ENCODE peak calls at places on chromosomes 1 and 21, in eight cellular contexts. X is AG10803, Q is left ventricle myocardium inferior, S is stomach, W is GM06990, H is pancreas, B is astrocyte, K is GM12865. C is an unnamed sample.

GRCh38 chr1:23563003-23563402 is 3.7 kb upstream of the ID3 start:
- DNase-seq in X (no peak), Q (no peak), S (no peak), W (no peak), H (no peak), B (no peak), K (no peak), C (peak; percentile 70)

GRCh38 chr1:215425135-215425534 is 142.0 kb upstream of the KCTD3 start:
- DNase-seq in X (no peak), Q (no peak), S (no peak), W (no peak), H (no peak), B (no peak), K (no peak), C (no peak)

GRCh38 chr1:232166942-232167341 is 463.0 kb downstream of the SIPA1L2 start:
- DNase-seq in X (no peak), Q (no peak), S (no peak), W (no peak), H (no peak), B (no peak), K (no peak), C (no peak)

GRCh38 chr21:42844411-42845113 is 34.8 kb downstream of the WDR4 start:
- DNase-seq in X (no peak), Q (peak; percentile 69), S (peak; percentile 82), W (no peak), H (peak; percentile 77), B (no peak), K (no peak), C (no peak)

GRCh38 chr1:40064797-40065492 is 24.4 kb downstream of the CAP1 start:
- DNase-seq in X (no peak), Q (no peak), S (no peak), W (peak; percentile 47), H (no peak), B (no peak), K (peak; percentile 73), C (no peak)

GRCh38 chr21:45551316-45551715 is 9.1 kb upstream of the SLC19A1 start:
- DNase-seq in X (peak; percentile 59), Q (peak; percentile 9), S (no peak), W (no peak), H (no peak), B (peak; percentile 75), K (peak; percentile 48), C (no peak)

GRCh38 chr1:28718601-28719331 is 18.0 kb upstream of the YTHDF2 start:
- DNase-seq in X (peak; percentile 45), Q (no peak), S (no peak), W (no peak), H (no peak), B (peak; percentile 46), K (no peak), C (no peak)

GRCh38 chr1:78157162-78157561 is 111.4 kb downstream of the GIPC2 start:
- DNase-seq in X (peak; percentile 91), Q (no peak), S (no peak), W (no peak), H (no peak), B (peak; percentile 44), K (no peak), C (no peak)

GRCh38 chr1:17314491-17314971 is 6.5 kb downstream of the PADI4 start:
- DNase-seq in X (peak; percentile 19), Q (no peak), S (no peak), W (no peak), H (no peak), B (no peak), K (no peak), C (peak; percentile 62)

GRCh38 chr1:55957233-55957632 is 622.1 kb downstream of the PLPP3 start:
- DNase-seq in X (peak; percentile 66), Q (no peak), S (no peak), W (no peak), H (no peak), B (no peak), K (no peak), C (no peak)

GRCh38 chr1:44650159-44650831 is 24.0 kb downstream of the TMEM53 start:
- DNase-seq in X (no peak), Q (peak; percentile 74), S (no peak), W (no peak), H (peak; percentile 66), B (no peak), K (no peak), C (no peak)

GRCh38 chr1:182845379-182845778 is 6.2 kb downstream of the DHX9 start:
- DNase-seq in X (no peak), Q (no peak), S (no peak), W (no peak), H (no peak), B (no peak), K (no peak), C (no peak)

GRCh38 chr1:246682231-246682895 is 41.8 kb upstream of the SCCPDH start:
- DNase-seq in X (no peak), Q (no peak), S (no peak), W (no peak), H (no peak), B (no peak), K (no peak), C (no peak)

GRCh38 chr1:9503001-9503675 is 36.1 kb upstream of the SLC25A33 start:
- DNase-seq in X (no peak), Q (peak; percentile 23), S (peak; percentile 29), W (no peak), H (no peak), B (no peak), K (no peak), C (no peak)
- H3K4me3 ChIP-seq in X (no peak overlapping the region), Q (no peak overlapping the region), S (no peak overlapping the region), W (no peak overlapping the region), H (no peak overlapping the region), B (no peak overlapping the region), K (no peak overlapping the region), C (no peak overlapping the region)

DNA sequence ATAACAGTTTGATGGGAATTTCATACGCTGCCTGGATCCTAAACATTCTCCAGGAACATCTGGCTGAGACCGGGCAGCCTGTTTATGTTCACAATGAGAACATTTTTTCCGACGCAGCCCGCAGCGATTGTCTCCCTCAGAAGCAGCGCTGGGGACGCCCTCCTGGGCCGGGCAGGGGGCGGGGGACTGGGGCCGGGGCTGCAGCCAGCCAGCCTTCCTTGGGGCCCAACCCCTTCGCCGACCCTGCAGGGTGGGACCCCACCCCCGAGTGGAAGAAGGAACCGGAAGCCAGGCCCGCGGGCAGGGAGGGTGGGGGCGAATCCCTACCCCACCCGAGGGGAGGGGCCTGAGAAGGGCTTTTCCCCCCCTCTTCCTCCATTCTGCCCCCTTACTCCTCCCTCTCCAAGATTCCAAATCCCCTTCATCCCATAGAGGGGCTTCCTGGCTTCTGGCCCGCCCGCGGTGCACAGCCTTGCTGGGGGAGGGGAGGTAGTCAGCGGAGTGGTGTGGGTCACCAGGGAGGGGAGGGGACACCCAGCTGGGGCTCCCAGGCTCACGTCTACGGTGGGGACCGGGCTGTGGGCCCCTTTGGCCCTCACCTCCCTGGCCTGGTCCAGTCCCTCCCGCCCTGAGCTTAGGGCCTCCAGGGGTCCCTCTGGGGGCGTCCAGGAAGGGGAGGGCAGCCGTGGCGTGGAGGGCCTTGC is 60.6 kb downstream of the WNT9A start:
- DNase-seq in X (peak; percentile 23), Q (peak; percentile 83), S (peak; percentile 27), W (no peak), H (peak; percentile 63), B (peak; percentile 37), K (no peak), C (peak; percentile 50)
- H3K4me3 ChIP-seq in X (no peak overlapping the region), Q (peak overlapping the region; percentile 70), S (peak overlapping the region; percentile 52), W (no peak overlapping the region), H (peak overlapping the region; percentile 24), B (peak overlapping the region; percentile 1), K (no peak overlapping the region), C (peak overlapping the region; percentile 40)

GRCh38 chr1:43134068-43134467 is 38.0 kb downstream of the EBNA1BP2 start:
- DNase-seq in X (no peak), Q (no peak), S (no peak), W (no peak), H (no peak), B (no peak), K (no peak), C (no peak)
- H3K4me3 ChIP-seq in X (no peak overlapping the region), Q (no peak overlapping the region), S (no peak overlapping the region), W (no peak overlapping the region), H (no peak overlapping the region), B (no peak overlapping the region), K (no peak overlapping the region), C (no peak overlapping the region)

DNA sequence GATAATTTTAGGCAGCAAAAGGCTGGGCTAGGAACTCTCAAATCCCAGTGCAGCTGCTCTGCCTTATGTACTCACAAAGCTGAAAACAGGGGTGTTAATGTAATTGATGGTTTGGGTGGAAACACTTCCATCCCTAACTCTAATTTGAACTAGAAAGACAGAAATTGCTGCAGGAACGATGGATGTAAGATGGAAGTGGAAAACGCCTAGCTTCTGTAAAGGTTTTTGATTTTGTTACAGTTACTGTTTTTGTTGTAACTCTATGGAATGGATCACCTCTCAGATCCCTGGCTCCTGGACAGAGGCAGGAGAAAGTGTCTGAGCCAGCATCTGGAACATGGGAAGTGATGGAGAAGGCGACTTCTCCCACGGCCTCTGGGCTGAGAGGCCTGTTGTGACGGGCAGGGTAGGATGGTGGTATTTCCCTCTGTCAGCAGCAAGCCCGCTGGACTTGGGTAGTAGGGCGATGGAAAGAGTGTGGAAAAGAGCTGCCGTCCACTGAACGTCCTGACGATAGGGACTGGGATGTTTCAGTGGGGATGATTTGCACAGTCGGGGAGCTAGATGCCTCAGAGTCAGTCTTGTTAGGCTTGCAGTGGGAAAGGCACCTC is 1.6 kb downstream of the TRAF5 start:
- DNase-seq in X (no peak), Q (no peak), S (no peak), W (no peak), H (no peak), B (no peak), K (no peak), C (no peak)
- H3K4me3 ChIP-seq in X (peak overlapping the region; percentile 77), Q (peak overlapping the region; percentile 90), S (peak overlapping the region; percentile 80), W (peak overlapping the region; percentile 67), H (peak overlapping the region; percentile 67), B (no peak overlapping the region), K (peak overlapping the region; percentile 68), C (no peak overlapping the region)

GRCh38 chr1:172427191-172427590 is 6.7 kb downstream of the C1orf105 start:
- DNase-seq in X (no peak), Q (no peak), S (no peak), W (no peak), H (no peak), B (no peak), K (no peak), C (no peak)
- H3K4me3 ChIP-seq in X (no peak overlapping the region), Q (no peak overlapping the region), S (no peak overlapping the region), W (no peak overlapping the region), H (no peak overlapping the region), B (no peak overlapping the region), K (no peak overlapping the region), C (no peak overlapping the region)

DNA sequence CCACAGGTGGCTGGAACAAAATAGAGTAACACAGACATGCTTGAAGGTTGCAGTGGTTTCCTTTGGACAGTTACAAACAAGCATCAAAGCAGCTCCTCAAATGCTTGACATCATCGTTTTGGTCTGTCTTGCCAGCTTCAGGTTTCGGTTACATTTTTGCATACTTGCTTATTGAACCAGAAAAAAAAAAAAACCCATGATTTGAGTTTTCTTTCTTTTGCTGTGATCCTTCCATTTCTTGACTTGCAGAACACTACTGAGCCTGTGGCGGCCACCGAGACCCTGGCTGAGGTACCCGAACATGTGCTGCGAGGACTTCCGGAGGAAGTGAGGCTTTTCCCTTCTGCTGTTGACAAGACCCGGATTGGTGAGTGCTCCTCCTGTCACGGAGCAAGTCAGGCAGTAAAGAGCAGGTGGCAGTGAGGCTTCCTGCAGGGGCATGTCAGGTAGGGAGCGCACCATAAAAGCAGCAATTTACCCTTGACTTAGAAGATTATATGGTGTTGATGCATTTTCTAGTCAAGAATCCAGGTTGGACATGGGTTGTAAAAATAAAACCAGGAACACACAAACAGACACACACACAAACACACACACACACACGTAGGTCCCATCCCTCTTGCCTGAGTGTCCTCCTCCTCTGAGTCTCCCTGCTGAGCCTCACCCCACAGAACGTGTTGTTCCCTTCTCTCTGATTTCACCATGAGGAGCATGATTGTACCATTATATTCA is 30.9 kb downstream of the PRDM2 start:
- DNase-seq in X (peak; percentile 62), Q (no peak), S (peak; percentile 50), W (peak; percentile 91), H (no peak), B (peak; percentile 68), K (peak; percentile 99), C (no peak)
- H3K4me3 ChIP-seq in X (no peak overlapping the region), Q (peak overlapping the region; percentile 20), S (no peak overlapping the region), W (peak overlapping the region; percentile 58), H (no peak overlapping the region), B (no peak overlapping the region), K (peak overlapping the region; percentile 59), C (no peak overlapping the region)

C was measured in SJCRH30.